ENCODE peak calls at places on chromosomes 12 and 14, in ten cellular contexts. Z, D, H, O, A, U, R, K, E and X are unnamed samples.

GRCh38 chr14:89255012-89255411 is 162.0 kb downstream of the FOXN3 start:
- DNase-seq in Z (no peak), D (no peak), H (no peak), O (no peak), A (no peak), U (no peak), R (no peak), K (no peak), E (peak), X (no peak)

GRCh38 chr14:68655021-68655811 is 137.7 kb downstream of the ZFP36L1 start:
- DNase-seq in Z (no peak), D (peak), H (peak), O (no peak), A (no peak), U (no peak), R (no peak), K (no peak), E (no peak), X (no peak)

GRCh38 chr14:52131640-52132320 is 62.9 kb upstream of the NID2 start:
- DNase-seq in Z (peak), D (peak), H (peak), O (peak), A (peak), U (no peak), R (peak), K (peak), E (peak), X (peak)

GRCh38 chr14:104883681-104884361 is 18.8 kb downstream of the CEP170B start:
- DNase-seq in Z (no peak), D (peak), H (no peak), O (no peak), A (no peak), U (peak), R (peak), K (no peak), E (no peak), X (no peak)

GRCh38 chr12:109621271-109621671 is 47.7 kb downstream of the MVK start:
- DNase-seq in Z (no peak), D (no peak), H (no peak), O (no peak), A (peak), U (no peak), R (no peak), K (no peak), E (no peak), X (no peak)

GRCh38 chr12:87274594-87275245 is 754.5 kb downstream of the C12orf50 start:
- DNase-seq in Z (no peak), D (no peak), H (no peak), O (no peak), A (peak), U (no peak), R (no peak), K (peak), E (no peak), X (no peak)

GRCh38 chr12:88510841-88511240 is 69.4 kb downstream of the KITLG start:
- DNase-seq in Z (no peak), D (no peak), H (no peak), O (no peak), A (no peak), U (no peak), R (no peak), K (no peak), E (no peak), X (no peak)

GRCh38 chr12:93089805-93090569 is 160.9 kb upstream of the EEA1 start:
- DNase-seq in Z (no peak), D (no peak), H (no peak), O (no peak), A (peak), U (no peak), R (no peak), K (no peak), E (no peak), X (peak)

GRCh38 chr12:123713398-123714301 is 1.5 kb downstream of the ATP6V0A2 start:
- DNase-seq in Z (no peak), D (no peak), H (no peak), O (no peak), A (no peak), U (no peak), R (no peak), K (no peak), E (peak), X (no peak)

GRCh38 chr12:29160230-29160629 is 11.2 kb downstream of the FAR2 start:
- DNase-seq in Z (no peak), D (no peak), H (no peak), O (no peak), A (no peak), U (no peak), R (no peak), K (no peak), E (no peak), X (no peak)

GRCh38 chr14:86790408-86791364 is 1202.3 kb downstream of the GALC start:
- DNase-seq in Z (no peak), D (no peak), H (no peak), O (no peak), A (peak), U (no peak), R (no peak), K (no peak), E (no peak), X (no peak)

GRCh38 chr14:49880267-49881064 is 12.4 kb upstream of the ARF6 start:
- DNase-seq in Z (no peak), D (no peak), H (no peak), O (no peak), A (peak), U (no peak), R (no peak), K (no peak), E (no peak), X (no peak)

GRCh38 chr12:40907115-40907521 is 214.9 kb downstream of the CNTN1 start:
- DNase-seq in Z (no peak), D (no peak), H (no peak), O (no peak), A (peak), U (no peak), R (no peak), K (no peak), E (no peak), X (peak)

GRCh38 chr14:77026166-77026929 is 2.2 kb downstream of the IRF2BPL start:
- DNase-seq in Z (no peak), D (peak), H (peak), O (no peak), A (no peak), U (peak), R (peak), K (peak), E (peak), X (no peak)

GRCh38 chr14:51176819-51177218 is 63.2 kb upstream of the TMX1 start:
- DNase-seq in Z (no peak), D (no peak), H (no peak), O (no peak), A (no peak), U (no peak), R (no peak), K (no peak), E (no peak), X (no peak)

GRCh38 chr14:75188520-75189267 is 12.3 kb upstream of the TMED10 start:
- DNase-seq in Z (peak), D (no peak), H (no peak), O (no peak), A (no peak), U (no peak), R (no peak), K (no peak), E (peak), X (no peak)

GRCh38 chr14:92890830-92891598 is 31.9 kb upstream of the CHGA start:
- DNase-seq in Z (no peak), D (no peak), H (no peak), O (no peak), A (no peak), U (no peak), R (no peak), K (no peak), E (no peak), X (no peak)

GRCh38 chr12:34396006-34396860 is 373.9 kb downstream of the ALG10 start:
- DNase-seq in Z (no peak), D (peak), H (peak), O (peak), A (no peak), U (peak), R (peak), K (no peak), E (peak), X (no peak)

GRCh38 chr12:25524381-25524780 is 28.7 kb downstream of the LMNTD1 start:
- DNase-seq in Z (no peak), D (no peak), H (no peak), O (no peak), A (no peak), U (no peak), R (no peak), K (no peak), E (no peak), X (no peak)

GRCh38 chr12:67702136-67702535 is 53.6 kb downstream of the DYRK2 start:
- DNase-seq in Z (no peak), D (no peak), H (no peak), O (no peak), A (no peak), U (no peak), R (no peak), K (no peak), E (no peak), X (no peak)

GRCh38 chr12:89424394-89424793 is 72.1 kb upstream of the DUSP6 start:
- DNase-seq in Z (no peak), D (no peak), H (no peak), O (no peak), A (no peak), U (no peak), R (no peak), K (no peak), E (no peak), X (no peak)

GRCh38 chr12:71556881-71557280 is 106.8 kb downstream of the ZFC3H1 start:
- DNase-seq in Z (no peak), D (no peak), H (no peak), O (no peak), A (peak), U (no peak), R (no peak), K (no peak), E (no peak), X (peak)

GRCh38 chr14:94542111-94542810 is 19.0 kb upstream of the SERPINA4 start:
- DNase-seq in Z (no peak), D (no peak), H (no peak), O (no peak), A (peak), U (peak), R (no peak), K (no peak), E (no peak), X (no peak)

GRCh38 chr12:124422142-124422569 is 127.3 kb downstream of the RFLNA start:
- DNase-seq in Z (no peak), D (peak), H (no peak), O (no peak), A (peak), U (peak), R (no peak), K (no peak), E (no peak), X (no peak)

GRCh38 chr12:10363922-10364838 is 25.7 kb downstream of the KLRK1 start:
- DNase-seq in Z (no peak), D (peak), H (no peak), O (no peak), A (peak), U (peak), R (peak), K (peak), E (peak), X (no peak)

GRCh38 chr12:49587174-49587908 is 18.1 kb downstream of the FAM186B start:
- DNase-seq in Z (no peak), D (no peak), H (no peak), O (no peak), A (no peak), U (no peak), R (no peak), K (no peak), E (no peak), X (no peak)

GRCh38 chr14:68795602-68796417 is 2.9 kb upstream of the ZFP36L1 start:
- DNase-seq in Z (peak), D (peak), H (peak), O (peak), A (peak), U (peak), R (peak), K (peak), E (peak), X (no peak)

GRCh38 chr12:67594888-67595287 is 53.7 kb upstream of the DYRK2 start:
- DNase-seq in Z (no peak), D (no peak), H (no peak), O (no peak), A (peak), U (no peak), R (no peak), K (no peak), E (no peak), X (no peak)

GRCh38 chr14:26595922-26596721 is 1.7 kb downstream of the NOVA1 start:
- DNase-seq in Z (no peak), D (no peak), H (peak), O (no peak), A (no peak), U (no peak), R (no peak), K (no peak), E (peak), X (no peak)

GRCh38 chr12:2049604-2050540 is 2.9 kb upstream of the CACNA1C start:
- DNase-seq in Z (no peak), D (no peak), H (no peak), O (no peak), A (no peak), U (no peak), R (no peak), K (no peak), E (no peak), X (no peak)

GRCh38 chr12:109461049-109461845 is 15.9 kb downstream of the KCTD10 start:
- DNase-seq in Z (no peak), D (peak), H (no peak), O (no peak), A (no peak), U (no peak), R (no peak), K (peak), E (no peak), X (no peak)

GRCh38 chr14:26128931-26129674 is 468.7 kb downstream of the NOVA1 start:
- DNase-seq in Z (no peak), D (no peak), H (no peak), O (no peak), A (no peak), U (no peak), R (no peak), K (no peak), E (no peak), X (no peak)

GRCh38 chr12:131617596-131618302 is 93.1 kb upstream of the SFSWAP start:
- DNase-seq in Z (no peak), D (peak), H (no peak), O (no peak), A (no peak), U (no peak), R (no peak), K (no peak), E (no peak), X (no peak)

GRCh38 chr12:57518920-57519757 is 1.2 kb downstream of the DDIT3 start:
- DNase-seq in Z (no peak), D (peak), H (no peak), O (no peak), A (no peak), U (no peak), R (peak), K (no peak), E (no peak), X (no peak)

DNA sequence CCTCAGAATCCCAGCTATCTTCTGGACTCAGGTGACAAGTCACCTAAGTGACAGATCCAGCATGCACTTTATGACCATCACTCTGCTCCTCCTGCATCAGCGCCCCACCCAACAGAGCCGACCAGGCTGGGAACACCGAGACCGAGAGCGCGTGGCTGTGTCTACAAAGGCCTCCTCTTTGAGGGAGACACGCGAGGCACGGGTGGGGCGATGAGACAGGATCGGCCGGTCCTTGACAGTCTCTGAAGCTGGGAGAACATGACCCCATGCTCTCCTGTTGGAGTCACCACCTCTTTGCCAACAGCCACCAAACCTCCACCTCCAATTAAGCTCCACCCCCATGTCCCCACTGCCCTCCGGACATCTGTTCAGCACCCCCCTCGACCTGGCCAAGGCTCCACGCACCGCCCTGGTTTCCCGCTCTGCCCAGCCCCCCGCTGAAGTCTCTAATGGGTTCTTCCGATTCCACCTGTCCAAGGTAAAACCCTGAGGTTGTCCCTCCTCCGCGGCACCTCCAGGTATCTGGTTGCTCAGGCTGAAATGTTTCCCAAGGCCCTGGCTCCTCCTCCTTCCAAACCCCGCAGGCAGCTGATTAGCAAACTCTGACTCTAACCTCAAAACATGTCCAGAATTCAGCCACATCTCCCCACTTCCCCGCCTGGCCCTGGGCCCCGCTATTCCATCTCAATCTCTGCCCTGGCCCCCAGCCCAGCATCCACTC is 31.5 kb downstream of the HSP90AA1 start:
- DNase-seq in Z (no peak), D (peak), H (peak), O (no peak), A (peak), U (no peak), R (no peak), K (no peak), E (no peak), X (no peak)
- H3K27ac ChIP-seq in Z (no peak), D (no peak), H (no peak), O (no peak), A (no peak), U (no peak), R (no peak), K (no peak), E (peak), X (peak)

GRCh38 chr14:20551606-20552005 is 9.2 kb downstream of the RNASE9 start:
- DNase-seq in Z (peak), D (no peak), H (no peak), O (no peak), A (no peak), U (no peak), R (no peak), K (no peak), E (no peak), X (no peak)
- H3K27ac ChIP-seq in Z (no peak), D (no peak), H (no peak), O (no peak), A (no peak), U (no peak), R (no peak), K (no peak), E (no peak), X (no peak)

GRCh38 chr12:55681142-55682077 is 26.3 kb downstream of the ITGA7 start:
- DNase-seq in Z (no peak), D (peak), H (peak), O (no peak), A (peak), U (peak), R (peak), K (peak), E (no peak), X (no peak)

GRCh38 chr12:55684761-55685370 is 22.8 kb downstream of the ITGA7 start:
- DNase-seq in Z (no peak), D (peak), H (no peak), O (no peak), A (no peak), U (peak), R (no peak), K (no peak), E (no peak), X (no peak)

GRCh38 chr12:55682087-55682796 is 25.5 kb downstream of the ITGA7 start:
- DNase-seq in Z (no peak), D (peak), H (no peak), O (no peak), A (no peak), U (no peak), R (no peak), K (no peak), E (no peak), X (no peak)

GRCh38 chr12:55685671-55686070 is 22.0 kb downstream of the ITGA7 start:
- DNase-seq in Z (no peak), D (peak), H (no peak), O (no peak), A (no peak), U (no peak), R (no peak), K (no peak), E (no peak), X (no peak)

GRCh38 chr12:55683676-55684075 is 24.0 kb downstream of the ITGA7 start:
- DNase-seq in Z (no peak), D (peak), H (no peak), O (no peak), A (no peak), U (no peak), R (no peak), K (no peak), E (no peak), X (no peak)
- H3K27ac ChIP-seq in Z (no peak), D (no peak), H (no peak), O (no peak), A (no peak), U (no peak), R (peak), K (no peak), E (no peak), X (no peak)

GRCh38 chr12:45242180-45242579 is 26.3 kb downstream of the ANO6 start:
- DNase-seq in Z (no peak), D (no peak), H (no peak), O (no peak), A (no peak), U (no peak), R (no peak), K (no peak), E (no peak), X (no peak)
- H3K27ac ChIP-seq in Z (no peak), D (no peak), H (no peak), O (no peak), A (no peak), U (no peak), R (peak), K (no peak), E (no peak), X (no peak)

GRCh38 chr12:4292266-4293063 is 18.9 kb downstream of the CCND2 start:
- DNase-seq in Z (no peak), D (no peak), H (no peak), O (no peak), A (no peak), U (no peak), R (no peak), K (no peak), E (no peak), X (no peak)

GRCh38 chr12:4293942-4294505 is 20.5 kb downstream of the CCND2 start:
- DNase-seq in Z (peak), D (peak), H (no peak), O (no peak), A (no peak), U (no peak), R (no peak), K (no peak), E (no peak), X (no peak)

GRCh38 chr12:4296749-4297148 is 23.2 kb downstream of the CCND2 start:
- DNase-seq in Z (no peak), D (no peak), H (no peak), O (no peak), A (no peak), U (no peak), R (no peak), K (no peak), E (no peak), X (no peak)

GRCh38 chr12:4290011-4290790 is 16.6 kb downstream of the CCND2 start:
- DNase-seq in Z (no peak), D (no peak), H (no peak), O (no peak), A (no peak), U (no peak), R (no peak), K (no peak), E (no peak), X (no peak)

DNA sequence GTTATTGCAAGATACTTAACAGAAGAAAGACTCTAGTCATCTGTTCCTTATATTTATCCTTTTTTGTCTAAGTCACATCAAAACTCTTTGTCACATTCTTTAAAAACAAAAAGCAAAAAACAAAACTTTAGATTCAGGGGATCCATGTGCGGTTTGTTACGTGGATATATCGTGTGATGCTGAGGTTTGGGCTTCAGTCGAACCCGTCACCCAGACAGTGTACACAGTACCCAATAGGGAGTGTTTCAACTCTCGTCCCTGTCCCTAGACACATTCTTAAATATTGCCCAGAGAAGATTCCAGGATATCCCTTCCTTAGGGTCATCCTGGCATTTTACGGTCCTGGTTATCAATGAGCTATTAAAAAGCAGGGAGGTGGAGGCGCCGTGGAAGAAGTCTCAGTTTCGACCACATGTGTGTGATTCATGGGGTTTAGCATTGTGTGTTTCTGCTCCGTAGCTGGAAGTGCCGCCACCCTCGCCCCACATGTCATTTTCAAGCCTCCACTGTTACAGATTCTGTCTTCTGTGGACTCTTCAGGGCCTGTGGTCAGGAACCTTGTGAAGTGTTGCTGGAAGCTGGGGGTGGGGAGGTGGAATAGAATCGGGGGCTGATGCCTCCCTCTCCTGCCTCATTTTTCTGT is 19.9 kb downstream of the CCND2 start:
- DNase-seq in Z (no peak), D (no peak), H (no peak), O (no peak), A (no peak), U (no peak), R (no peak), K (no peak), E (peak), X (no peak)
- H3K27ac ChIP-seq in Z (no peak), D (no peak), H (no peak), O (peak), A (no peak), U (no peak), R (no peak), K (no peak), E (peak), X (no peak)

GRCh38 chr12:78878866-78879265 is 14.3 kb downstream of the SYT1 start:
- DNase-seq in Z (no peak), D (no peak), H (no peak), O (no peak), A (no peak), U (no peak), R (no peak), K (no peak), E (no peak), X (no peak)
- H3K27ac ChIP-seq in Z (no peak), D (no peak), H (no peak), O (no peak), A (no peak), U (no peak), R (no peak), K (no peak), E (no peak), X (peak)